ENCODE peak calls at places on chromosomes 5 and 9, in five cellular contexts. One of them, this sample, is unnamed.

GRCh38 chr5:9483251-9483650 is 62.6 kb downstream of the SEMA5A start:
- DNase-seq in effector memory CD8-positive, alpha-beta T cell: no peak
- DNase-seq in NCI-H460: no peak
- DNase-seq in B cell: no peak
- DNase-seq in AG10803: peak
- DNase-seq in this sample: no peak

GRCh38 chr5:43232943-43233833 is 41.2 kb downstream of the NIM1K start:
- DNase-seq in B cell: no peak
- DNase-seq in effector memory CD8-positive, alpha-beta T cell: no peak
- DNase-seq in AG10803: no peak
- DNase-seq in NCI-H460: no peak
- DNase-seq in this sample: no peak

GRCh38 chr5:71601222-71602026 is 14.3 kb downstream of the MCCC2 start:
- DNase-seq in B cell: peak
- DNase-seq in NCI-H460: peak
- DNase-seq in effector memory CD8-positive, alpha-beta T cell: peak
- DNase-seq in AG10803: peak
- DNase-seq in this sample: peak

GRCh38 chr9:94624621-94625020 is 14.7 kb downstream of the FBP1 start:
- DNase-seq in NCI-H460: no peak
- DNase-seq in effector memory CD8-positive, alpha-beta T cell: no peak
- DNase-seq in B cell: no peak
- DNase-seq in AG10803: no peak
- DNase-seq in this sample: no peak

GRCh38 chr5:912356-913091 is 19.8 kb downstream of the TRIP13 start:
- DNase-seq in NCI-H460: peak
- DNase-seq in B cell: no peak
- DNase-seq in effector memory CD8-positive, alpha-beta T cell: peak
- DNase-seq in AG10803: peak
- DNase-seq in this sample: no peak

GRCh38 chr9:110975278-110975677 is 63.0 kb downstream of the LPAR1 start:
- DNase-seq in effector memory CD8-positive, alpha-beta T cell: no peak
- DNase-seq in NCI-H460: no peak
- DNase-seq in AG10803: no peak
- DNase-seq in B cell: no peak
- DNase-seq in this sample: no peak

GRCh38 chr9:6055213-6055612 is 39.8 kb upstream of the RANBP6 start:
- DNase-seq in AG10803: peak
- DNase-seq in effector memory CD8-positive, alpha-beta T cell: peak
- DNase-seq in B cell: no peak
- DNase-seq in NCI-H460: peak
- DNase-seq in this sample: peak

GRCh38 chr9:76987594-76988200 is 31.8 kb upstream of the FOXB2 start:
- DNase-seq in NCI-H460: peak
- DNase-seq in AG10803: peak
- DNase-seq in effector memory CD8-positive, alpha-beta T cell: no peak
- DNase-seq in B cell: no peak
- DNase-seq in this sample: peak

GRCh38 chr5:13943691-13944090 is 797 bp downstream of the DNAH5 start:
- DNase-seq in NCI-H460: no peak
- DNase-seq in AG10803: no peak
- DNase-seq in B cell: no peak
- DNase-seq in effector memory CD8-positive, alpha-beta T cell: no peak
- DNase-seq in this sample: no peak

GRCh38 chr9:38370231-38370630 is 22.3 kb upstream of the ALDH1B1 start:
- DNase-seq in B cell: no peak
- DNase-seq in AG10803: no peak
- DNase-seq in effector memory CD8-positive, alpha-beta T cell: no peak
- DNase-seq in NCI-H460: no peak
- DNase-seq in this sample: no peak

GRCh38 chr5:31459594-31459993 is 72.3 kb downstream of the DROSHA start:
- DNase-seq in AG10803: peak
- DNase-seq in effector memory CD8-positive, alpha-beta T cell: no peak
- DNase-seq in NCI-H460: no peak
- DNase-seq in B cell: no peak
- DNase-seq in this sample: no peak

GRCh38 chr9:129290606-129291005 is 112.5 kb upstream of the IER5L start:
- DNase-seq in effector memory CD8-positive, alpha-beta T cell: no peak
- DNase-seq in AG10803: no peak
- DNase-seq in B cell: peak
- DNase-seq in NCI-H460: no peak
- DNase-seq in this sample: no peak